ENCODE peak calls at places on chromosomes 2 and 18, in six cellular contexts. One of them, this sample, is unnamed.
A peak's percentile ranks its signal among the peaks of the same experiment; 100 is the strongest.

GRCh38 chr2:12305931-12306330 is 410.8 kb upstream of the TRIB2 start:
- DNase-seq in H9: no peak
- DNase-seq in CD4-positive, alpha-beta T cell: no peak
- DNase-seq in psoas muscle: no peak
- DNase-seq in fibroblast of lung: no peak
- DNase-seq in MM.1S: no peak
- DNase-seq in this sample: no peak

GRCh38 chr18:26457611-26458350 is 90.6 kb downstream of the KCTD1 start:
- DNase-seq in psoas muscle: no peak
- DNase-seq in MM.1S: no peak
- DNase-seq in fibroblast of lung: no peak
- DNase-seq in H9: peak; percentile 91
- DNase-seq in CD4-positive, alpha-beta T cell: no peak
- DNase-seq in this sample: no peak

GRCh38 chr2:15841776-15842554 is 98.4 kb upstream of the MYCN start:
- DNase-seq in psoas muscle: no peak
- DNase-seq in fibroblast of lung: no peak
- DNase-seq in H9: no peak
- DNase-seq in CD4-positive, alpha-beta T cell: no peak
- DNase-seq in MM.1S: no peak
- DNase-seq in this sample: no peak

GRCh38 chr2:109066917-109067828 is 61.8 kb upstream of the SH3RF3 start:
- DNase-seq in CD4-positive, alpha-beta T cell: no peak
- DNase-seq in psoas muscle: no peak
- DNase-seq in fibroblast of lung: peak; percentile 10
- DNase-seq in MM.1S: no peak
- DNase-seq in H9: no peak
- DNase-seq in this sample: no peak

GRCh38 chr2:25528173-25528572 is 145.2 kb downstream of the DTNB start:
- DNase-seq in CD4-positive, alpha-beta T cell: no peak
- DNase-seq in H9: no peak
- DNase-seq in MM.1S: no peak
- DNase-seq in psoas muscle: no peak
- DNase-seq in fibroblast of lung: peak; percentile 87
- DNase-seq in this sample: peak; percentile 23

GRCh38 chr2:16613475-16613874 is 52.2 kb downstream of the CYRIA start:
- DNase-seq in MM.1S: peak; percentile 46
- DNase-seq in fibroblast of lung: peak; percentile 15
- DNase-seq in H9: no peak
- DNase-seq in psoas muscle: no peak
- DNase-seq in CD4-positive, alpha-beta T cell: no peak
- DNase-seq in this sample: peak; percentile 38

GRCh38 chr2:230181245-230181644 is 38.5 kb downstream of the SP110 start:
- DNase-seq in MM.1S: no peak
- DNase-seq in CD4-positive, alpha-beta T cell: no peak
- DNase-seq in fibroblast of lung: no peak
- DNase-seq in psoas muscle: no peak
- DNase-seq in H9: no peak
- DNase-seq in this sample: no peak

GRCh38 chr2:218370410-218371063 is 11.5 kb upstream of the SLC11A1 start:
- DNase-seq in CD4-positive, alpha-beta T cell: no peak
- DNase-seq in psoas muscle: peak; percentile 64
- DNase-seq in H9: no peak
- DNase-seq in fibroblast of lung: no peak
- DNase-seq in MM.1S: no peak
- DNase-seq in this sample: peak; percentile 80

GRCh38 chr2:108855194-108855593 is 68.6 kb downstream of the CCDC138 start:
- DNase-seq in psoas muscle: no peak
- DNase-seq in fibroblast of lung: peak; percentile 3
- DNase-seq in CD4-positive, alpha-beta T cell: no peak
- DNase-seq in MM.1S: peak; percentile 26
- DNase-seq in H9: no peak
- DNase-seq in this sample: peak; percentile 42

GRCh38 chr2:234544659-234545611 is 48.1 kb upstream of the ARL4C start:
- DNase-seq in fibroblast of lung: peak; percentile 65
- DNase-seq in CD4-positive, alpha-beta T cell: peak; percentile 59
- DNase-seq in H9: peak; percentile 89
- DNase-seq in psoas muscle: peak; percentile 72
- DNase-seq in MM.1S: peak; percentile 61
- DNase-seq in this sample: peak; percentile 68

GRCh38 chr18:31102020-31102684 is at the start of gene DSC2:
- DNase-seq in CD4-positive, alpha-beta T cell: no peak
- DNase-seq in MM.1S: no peak
- DNase-seq in psoas muscle: peak; percentile 47
- DNase-seq in fibroblast of lung: peak; percentile 11
- DNase-seq in H9: peak; percentile 80
- DNase-seq in this sample: peak; percentile 52

GRCh38 chr2:236302555-236302954 is 38.3 kb upstream of the ASB18 start:
- DNase-seq in MM.1S: no peak
- DNase-seq in psoas muscle: no peak
- DNase-seq in CD4-positive, alpha-beta T cell: no peak
- DNase-seq in fibroblast of lung: no peak
- DNase-seq in H9: no peak
- DNase-seq in this sample: no peak

GRCh38 chr2:126658910-126659613 is 3.1 kb downstream of the GYPC start:
- DNase-seq in MM.1S: peak; percentile 78
- DNase-seq in fibroblast of lung: peak; percentile 61
- DNase-seq in H9: no peak
- DNase-seq in CD4-positive, alpha-beta T cell: peak; percentile 46
- DNase-seq in psoas muscle: peak; percentile 78
- DNase-seq in this sample: no peak

GRCh38 chr2:10839813-10840212 is 27.2 kb upstream of the PDIA6 start:
- DNase-seq in H9: peak; percentile 58
- DNase-seq in MM.1S: no peak
- DNase-seq in fibroblast of lung: no peak
- DNase-seq in CD4-positive, alpha-beta T cell: no peak
- DNase-seq in psoas muscle: no peak
- DNase-seq in this sample: peak; percentile 30

GRCh38 chr2:197152451-197153228 is 157.9 kb downstream of the ANKRD44 start:
- DNase-seq in psoas muscle: no peak
- DNase-seq in fibroblast of lung: peak; percentile 67
- DNase-seq in MM.1S: no peak
- DNase-seq in H9: no peak
- DNase-seq in CD4-positive, alpha-beta T cell: no peak
- DNase-seq in this sample: no peak

GRCh38 chr2:235325126-235325525 is 168.7 kb upstream of the AGAP1 start:
- DNase-seq in CD4-positive, alpha-beta T cell: no peak
- DNase-seq in psoas muscle: no peak
- DNase-seq in H9: peak; percentile 36
- DNase-seq in MM.1S: no peak
- DNase-seq in fibroblast of lung: no peak
- DNase-seq in this sample: peak; percentile 35

GRCh38 chr18:58407649-58408407 is 221.1 kb downstream of the ALPK2 start:
- DNase-seq in H9: no peak
- DNase-seq in fibroblast of lung: no peak
- DNase-seq in psoas muscle: no peak
- DNase-seq in MM.1S: no peak
- DNase-seq in CD4-positive, alpha-beta T cell: no peak
- DNase-seq in this sample: no peak

GRCh38 chr18:21851327-21851961 is 110.9 kb downstream of the MIB1 start:
- DNase-seq in MM.1S: peak; percentile 46
- DNase-seq in fibroblast of lung: no peak
- DNase-seq in psoas muscle: no peak
- DNase-seq in CD4-positive, alpha-beta T cell: no peak
- DNase-seq in H9: no peak
- DNase-seq in this sample: peak; percentile 25

GRCh38 chr2:101330253-101330921 is 21.9 kb upstream of the RNF149 start:
- DNase-seq in MM.1S: no peak
- DNase-seq in fibroblast of lung: peak; percentile 62
- DNase-seq in psoas muscle: no peak
- DNase-seq in CD4-positive, alpha-beta T cell: peak; percentile 32
- DNase-seq in H9: peak; percentile 81
- DNase-seq in this sample: no peak

GRCh38 chr2:203756161-203756560 is 49.7 kb downstream of the CD28 start:
- DNase-seq in CD4-positive, alpha-beta T cell: no peak
- DNase-seq in H9: no peak
- DNase-seq in fibroblast of lung: no peak
- DNase-seq in psoas muscle: no peak
- DNase-seq in MM.1S: no peak
- DNase-seq in this sample: no peak

GRCh38 chr18:9898792-9899549 is 13.2 kb downstream of the TXNDC2 start:
- DNase-seq in CD4-positive, alpha-beta T cell: no peak
- DNase-seq in MM.1S: no peak
- DNase-seq in fibroblast of lung: peak; percentile 74
- DNase-seq in psoas muscle: no peak
- DNase-seq in H9: no peak
- DNase-seq in this sample: no peak

GRCh38 chr18:62486290-62486964 is 36.4 kb upstream of the ZCCHC2 start:
- DNase-seq in psoas muscle: no peak
- DNase-seq in MM.1S: no peak
- DNase-seq in H9: no peak
- DNase-seq in CD4-positive, alpha-beta T cell: no peak
- DNase-seq in fibroblast of lung: peak; percentile 36
- DNase-seq in this sample: peak; percentile 96

GRCh38 chr2:109162999-109163398 is 34.0 kb downstream of the SH3RF3 start:
- DNase-seq in psoas muscle: peak; percentile 82
- DNase-seq in fibroblast of lung: peak; percentile 81
- DNase-seq in MM.1S: no peak
- DNase-seq in CD4-positive, alpha-beta T cell: no peak
- DNase-seq in H9: no peak
- DNase-seq in this sample: peak; percentile 95

GRCh38 chr2:26355038-26355995 is 8.7 kb upstream of the ADGRF3 start:
- DNase-seq in psoas muscle: no peak
- DNase-seq in H9: no peak
- DNase-seq in MM.1S: no peak
- DNase-seq in fibroblast of lung: peak; percentile 99
- DNase-seq in CD4-positive, alpha-beta T cell: no peak
- DNase-seq in this sample: peak; percentile 96

GRCh38 chr2:216970369-216970915 is 110.6 kb upstream of the TNP1 start:
- DNase-seq in CD4-positive, alpha-beta T cell: no peak
- DNase-seq in psoas muscle: no peak
- DNase-seq in H9: no peak
- DNase-seq in fibroblast of lung: no peak
- DNase-seq in MM.1S: no peak
- DNase-seq in this sample: no peak

GRCh38 chr2:98578231-98578630 is 30.1 kb downstream of the COA5 start:
- DNase-seq in CD4-positive, alpha-beta T cell: no peak
- DNase-seq in H9: no peak
- DNase-seq in MM.1S: no peak
- DNase-seq in psoas muscle: peak; percentile 31
- DNase-seq in fibroblast of lung: no peak
- DNase-seq in this sample: no peak
- TF ChIP-seq CTCF in CD4-positive, alpha-beta T cell: no peak
- TF ChIP-seq CTCF in H9: no peak
- TF ChIP-seq CTCF in MM.1S: no peak
- TF ChIP-seq CTCF in psoas muscle: no peak
- TF ChIP-seq CTCF in fibroblast of lung: no peak
- TF ChIP-seq CTCF in this sample: no peak

GRCh38 chr2:64626963-64627760 is 26.6 kb downstream of the SERTAD2 start:
- DNase-seq in H9: peak; percentile 57
- DNase-seq in fibroblast of lung: no peak
- DNase-seq in CD4-positive, alpha-beta T cell: no peak
- DNase-seq in MM.1S: no peak
- DNase-seq in psoas muscle: no peak
- DNase-seq in this sample: no peak

GRCh38 chr2:64624862-64625261 is 28.9 kb downstream of the SERTAD2 start:
- DNase-seq in H9: no peak
- DNase-seq in fibroblast of lung: no peak
- DNase-seq in CD4-positive, alpha-beta T cell: no peak
- DNase-seq in psoas muscle: no peak
- DNase-seq in MM.1S: no peak
- DNase-seq in this sample: no peak

GRCh38 chr2:64626146-64626809 is 27.4 kb downstream of the SERTAD2 start:
- DNase-seq in fibroblast of lung: no peak
- DNase-seq in CD4-positive, alpha-beta T cell: no peak
- DNase-seq in psoas muscle: no peak
- DNase-seq in MM.1S: no peak
- DNase-seq in H9: no peak
- DNase-seq in this sample: no peak

GRCh38 chr2:64624108-64624610 is 29.6 kb downstream of the SERTAD2 start:
- DNase-seq in H9: no peak
- DNase-seq in fibroblast of lung: no peak
- DNase-seq in CD4-positive, alpha-beta T cell: no peak
- DNase-seq in MM.1S: no peak
- DNase-seq in psoas muscle: no peak
- DNase-seq in this sample: no peak

DNA sequence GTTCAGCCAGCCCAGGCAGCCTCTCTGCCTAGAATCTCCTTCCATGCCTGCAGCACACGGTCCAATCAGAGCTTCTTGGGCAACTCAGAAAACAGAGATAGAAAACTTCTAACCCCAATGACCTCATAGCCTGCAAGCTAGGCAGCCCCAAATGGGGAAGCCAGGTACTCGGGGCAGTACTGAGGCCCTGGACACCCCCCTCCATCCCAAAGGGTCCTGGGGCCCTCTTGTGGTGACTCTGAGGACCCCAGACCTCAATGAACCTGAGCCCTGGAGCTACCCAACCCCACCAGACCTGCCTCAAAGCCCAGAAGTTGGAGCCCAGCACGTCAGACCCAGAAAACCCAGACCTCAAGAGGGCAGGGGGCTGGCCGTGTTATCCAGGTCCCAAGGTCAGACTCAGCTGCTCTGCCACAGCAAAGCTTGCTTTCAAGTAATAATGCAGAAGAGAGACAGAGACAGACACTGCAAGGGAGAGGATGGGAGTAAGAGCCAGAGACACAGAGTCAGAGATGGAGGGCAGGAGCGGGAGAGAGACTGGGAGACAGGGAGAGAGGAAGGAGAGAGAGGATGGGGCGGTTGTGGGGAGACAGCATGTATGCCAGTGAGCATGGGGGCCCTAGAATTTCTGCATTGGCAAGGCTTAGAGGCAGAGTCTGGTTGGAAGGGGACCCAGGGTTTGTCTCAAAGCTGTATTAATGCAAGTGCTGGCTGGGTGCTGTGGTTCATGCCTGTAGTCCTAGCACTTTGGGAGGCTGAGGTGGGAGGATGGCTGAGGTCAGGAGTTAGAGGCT is 28.2 kb downstream of the SERTAD2 start:
- DNase-seq in H9: peak; percentile 64
- DNase-seq in MM.1S: no peak
- DNase-seq in fibroblast of lung: no peak
- DNase-seq in psoas muscle: no peak
- DNase-seq in CD4-positive, alpha-beta T cell: no peak
- DNase-seq in this sample: no peak
- TF ChIP-seq CTCF in H9: peak; percentile 60
- TF ChIP-seq CTCF in MM.1S: no peak
- TF ChIP-seq CTCF in fibroblast of lung: no peak
- TF ChIP-seq CTCF in psoas muscle: no peak
- TF ChIP-seq CTCF in CD4-positive, alpha-beta T cell: no peak
- TF ChIP-seq CTCF in this sample: no peak

DNA sequence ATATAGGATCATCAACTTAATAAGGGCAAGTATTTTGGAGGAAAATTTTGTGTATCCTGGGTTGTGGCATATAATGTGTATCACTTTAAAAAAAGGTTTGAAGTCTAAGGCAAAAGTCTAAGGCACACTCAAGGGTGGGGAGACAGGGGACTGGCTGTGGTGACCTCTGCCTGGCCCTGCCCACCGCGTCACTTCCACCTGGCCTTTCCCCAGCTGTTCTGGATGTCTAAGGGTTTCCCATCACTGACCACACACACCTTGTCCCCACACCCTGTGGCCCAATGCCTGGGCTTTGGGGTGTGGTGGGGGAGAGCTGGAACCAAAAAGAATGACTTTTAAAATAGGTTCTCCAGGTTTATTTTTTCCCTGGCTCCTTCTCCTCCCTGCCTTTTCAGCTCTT is 257.0 kb downstream of the DYSF start:
- DNase-seq in CD4-positive, alpha-beta T cell: no peak
- DNase-seq in fibroblast of lung: no peak
- DNase-seq in MM.1S: no peak
- DNase-seq in psoas muscle: no peak
- DNase-seq in H9: no peak
- DNase-seq in this sample: no peak
- TF ChIP-seq CTCF in CD4-positive, alpha-beta T cell: no peak
- TF ChIP-seq CTCF in fibroblast of lung: no peak
- TF ChIP-seq CTCF in MM.1S: no peak
- TF ChIP-seq CTCF in psoas muscle: no peak
- TF ChIP-seq CTCF in H9: no peak
- TF ChIP-seq CTCF in this sample: no peak

GRCh38 chr2:160063895-160064577 is 1.6 kb upstream of the PLA2R1 start:
- DNase-seq in fibroblast of lung: no peak
- DNase-seq in H9: no peak
- DNase-seq in psoas muscle: no peak
- DNase-seq in MM.1S: no peak
- DNase-seq in CD4-positive, alpha-beta T cell: no peak
- DNase-seq in this sample: no peak
- TF ChIP-seq CTCF in fibroblast of lung: no peak
- TF ChIP-seq CTCF in H9: no peak
- TF ChIP-seq CTCF in psoas muscle: no peak
- TF ChIP-seq CTCF in MM.1S: no peak
- TF ChIP-seq CTCF in CD4-positive, alpha-beta T cell: no peak
- TF ChIP-seq CTCF in this sample: no peak

This sample was measured in MCF 10A.